ENCODE peak calls at places on chromosomes 11 and 22, in four cellular contexts. R, J, T and F are unnamed samples.

GRCh38 chr11:126307706-126308105 is 3.8 kb downstream of the DCPS start:
- DNase-seq in J (peak), T (peak), R (peak), F (peak)

GRCh38 chr11:65504671-65505433 is 6.0 kb downstream of the MALAT1 start:
- DNase-seq in T (peak), R (peak), J (no peak), F (no peak)

GRCh38 chr11:74005721-74006517 is 3.0 kb downstream of the UCP3 start:
- DNase-seq in R (no peak), T (no peak), J (no peak), F (no peak)

GRCh38 chr22:26398741-26399153 is 30.3 kb upstream of the ASPHD2 start:
- DNase-seq in J (peak), T (peak), R (peak), F (peak)

GRCh38 chr22:19477321-19478085 is 1.5 kb downstream of the UFD1 start:
- DNase-seq in J (no peak), T (peak), R (peak), F (no peak)

GRCh38 chr11:2480874-2481220 is 36.0 kb downstream of the KCNQ1 start:
- DNase-seq in J (no peak), R (no peak), T (no peak), F (no peak)

GRCh38 chr11:44751066-44751465 is 24.3 kb downstream of the TSPAN18 start:
- DNase-seq in R (no peak), T (no peak), J (no peak), F (no peak)

GRCh38 chr11:119745112-119745511 is 16.1 kb upstream of the NECTIN1 start:
- DNase-seq in J (no peak), R (no peak), T (no peak), F (no peak)

GRCh38 chr11:64876835-64877341 is 1.5 kb downstream of the EHD1 start:
- DNase-seq in R (no peak), T (no peak), J (no peak), F (peak)

GRCh38 chr11:10639350-10639749 is 54.2 kb downstream of the IRAG1 start:
- DNase-seq in R (no peak), J (no peak), T (no peak), F (no peak)

GRCh38 chr11:63769044-63769718 is 606 bp upstream of the ZFTA start:
- DNase-seq in R (no peak), J (peak), T (peak), F (peak)

GRCh38 chr11:123407996-123408597 is 22.0 kb upstream of the GRAMD1B start:
- DNase-seq in J (no peak), T (no peak), R (no peak), F (no peak)

DNA sequence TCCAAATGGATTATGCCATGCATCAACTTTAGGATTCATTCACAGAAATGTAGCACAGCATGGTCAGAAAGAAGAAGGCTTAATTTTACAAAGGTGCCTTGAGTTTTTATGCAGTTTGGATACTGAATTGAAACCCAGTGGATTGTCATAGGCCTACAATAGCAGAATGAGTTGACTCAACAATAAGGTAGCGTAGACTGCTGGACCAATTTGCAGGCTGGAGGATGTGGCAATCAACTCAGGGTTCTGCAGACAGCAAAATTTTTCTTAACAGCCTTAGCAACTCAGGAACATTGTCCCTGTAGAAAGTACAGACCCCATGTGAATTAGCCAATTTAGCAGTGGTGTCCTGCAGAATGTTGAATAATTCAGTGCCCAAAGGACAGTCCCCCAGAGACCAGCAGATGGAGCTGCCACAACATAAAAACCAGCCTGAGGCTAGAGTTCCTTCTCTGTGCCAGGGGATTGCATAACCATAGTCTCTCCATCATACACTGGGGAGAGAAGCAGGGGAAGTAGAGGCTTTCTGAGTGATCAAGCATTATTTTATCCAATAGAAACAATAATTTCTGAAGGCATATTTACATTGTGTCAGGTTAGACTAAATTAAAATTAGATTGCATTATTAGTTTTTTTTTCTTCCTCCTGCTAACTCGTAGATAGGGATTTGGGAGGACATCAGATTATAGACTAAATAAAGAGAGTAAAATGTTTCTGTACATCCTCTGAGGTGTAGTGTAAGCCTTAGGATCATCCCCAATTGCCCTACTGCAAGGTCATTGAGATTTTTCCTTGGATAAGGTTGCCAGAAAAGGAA is 20.3 kb upstream of the MRPL17 start:
- DNase-seq in T (peak), R (peak), J (peak), F (peak)
- TF ChIP-seq CTCF in T (peak), R (peak), J (peak), F (peak)

DNA sequence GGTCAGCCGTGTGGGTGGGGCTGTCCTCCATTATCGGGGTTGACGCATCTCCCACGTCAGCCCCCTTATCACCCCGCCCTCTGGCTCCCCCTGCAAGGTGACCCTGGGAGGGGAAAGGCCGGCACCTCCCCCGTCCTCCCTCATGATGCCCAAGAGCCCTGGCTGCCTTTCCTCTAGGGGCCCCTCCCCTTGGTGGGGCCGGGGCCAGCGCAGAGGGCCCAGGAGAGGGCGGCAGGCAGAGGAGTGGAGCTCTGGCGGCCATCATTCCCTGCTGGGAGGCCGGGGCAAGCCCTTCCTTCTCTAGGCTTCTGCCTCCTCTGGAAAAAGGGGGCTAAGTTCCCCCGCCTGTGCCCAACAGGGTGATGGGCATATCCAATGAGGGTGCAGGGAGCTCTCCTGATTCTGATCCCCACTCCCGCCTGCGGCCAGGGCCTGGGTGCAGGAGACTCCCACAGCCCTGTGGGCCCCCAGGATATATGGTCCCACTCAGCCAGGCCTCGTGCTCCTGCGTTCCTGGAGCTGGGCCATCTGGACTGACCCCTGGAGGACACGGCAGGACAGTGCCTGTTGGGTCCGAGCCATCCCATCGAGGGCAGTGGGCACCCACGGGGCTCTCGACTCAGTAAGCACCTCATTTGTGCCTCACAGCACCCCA is 12.3 kb downstream of the MYRF start:
- DNase-seq in J (no peak), R (peak), T (peak), F (no peak)
- TF ChIP-seq CTCF in J (no peak), R (no peak), T (no peak), F (no peak)

GRCh38 chr11:101323997-101324396 is 194.4 kb upstream of the PGR start:
- DNase-seq in T (peak), R (no peak), J (peak), F (no peak)
- TF ChIP-seq CTCF in T (peak), R (no peak), J (no peak), F (no peak)

GRCh38 chr11:32334822-32335221 is 100.5 kb downstream of the WT1 start:
- DNase-seq in R (no peak), J (no peak), T (no peak), F (no peak)
- TF ChIP-seq CTCF in R (peak), J (peak), T (peak), F (peak)

GRCh38 chr22:43483669-43484068 is 71.9 kb downstream of the MPPED1 start:
- DNase-seq in J (no peak), R (no peak), T (no peak), F (no peak)

GRCh38 chr22:43479962-43480361 is 68.1 kb downstream of the MPPED1 start:
- DNase-seq in J (no peak), T (no peak), R (no peak), F (no peak)

GRCh38 chr22:43483266-43483665 is 71.5 kb downstream of the MPPED1 start:
- DNase-seq in T (no peak), J (no peak), R (no peak), F (no peak)

GRCh38 chr22:43482310-43482625 is 70.5 kb downstream of the MPPED1 start:
- DNase-seq in T (no peak), R (no peak), J (no peak), F (no peak)

GRCh38 chr22:43481528-43482309 is 69.9 kb downstream of the MPPED1 start:
- DNase-seq in T (no peak), R (no peak), J (peak), F (no peak)
- TF ChIP-seq CTCF in T (no peak), R (no peak), J (no peak), F (no peak)

DNA sequence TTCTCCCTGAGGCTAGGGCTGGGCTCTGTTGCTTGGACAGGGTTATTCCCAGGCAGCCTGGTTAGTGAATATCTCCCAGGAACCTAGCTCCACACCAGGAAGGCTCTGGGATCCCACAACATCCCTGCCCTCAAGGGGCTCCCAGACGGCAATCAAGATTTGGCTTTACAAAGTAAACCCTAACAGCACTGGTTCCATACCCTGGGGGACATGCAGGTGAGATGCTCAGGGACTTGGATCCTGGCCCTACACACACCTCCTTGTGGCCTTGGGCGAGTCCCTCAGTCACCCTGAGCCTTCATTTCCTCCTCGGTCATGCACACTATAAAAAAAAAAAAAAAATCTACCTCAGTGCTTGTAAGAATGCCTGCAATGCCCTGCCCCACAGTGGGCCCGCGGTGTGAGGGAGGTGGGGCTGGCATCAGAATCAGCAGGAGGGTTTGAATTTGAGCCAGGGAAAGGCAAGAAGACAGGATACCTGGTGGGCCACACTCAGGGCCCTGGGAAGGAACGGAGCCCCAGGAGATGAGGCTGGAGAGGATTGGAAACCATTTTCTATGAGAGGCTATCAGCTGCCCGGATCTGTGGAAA is 86.3 kb downstream of the MORC2 start:
- DNase-seq in T (no peak), R (no peak), J (no peak), F (no peak)
- TF ChIP-seq CTCF in T (no peak), R (no peak), J (no peak), F (no peak)